ENCODE peak calls at places on chromosomes 3 and 15, in five cellular contexts. A is hepatocyte, D is PC-3, G is MM.1S, E is HCT116. C is an unnamed sample.

GRCh38 chr15:55389276-55389631 is 18.9 kb downstream of the CCPG1 start:
- DNase-seq in A (no peak), D (peak; percentile 80), E (no peak), G (no peak), C (no peak)

GRCh38 chr15:49815937-49816336 is 195.1 kb downstream of the DTWD1 start:
- DNase-seq in E (no peak), G (peak; percentile 58), A (peak; percentile 11), D (no peak), C (no peak)

GRCh38 chr3:15797600-15798303 is at the start of gene ANKRD28:
- DNase-seq in G (peak; percentile 80), D (peak; percentile 98), A (peak; percentile 57), E (peak; percentile 86), C (peak; percentile 61)

GRCh38 chr3:107216711-107217110 is 160.5 kb upstream of the CCDC54 start:
- DNase-seq in G (no peak), E (no peak), A (peak; percentile 30), D (peak; percentile 91), C (no peak)

GRCh38 chr3:18051312-18051711 is 308.9 kb upstream of the TBC1D5 start:
- DNase-seq in E (no peak), G (no peak), D (no peak), A (no peak), C (no peak)

GRCh38 chr3:173711619-173712018 is 314.1 kb downstream of the NLGN1 start:
- DNase-seq in A (peak; percentile 46), E (peak; percentile 18), G (no peak), D (peak; percentile 17), C (no peak)

GRCh38 chr15:79037848-79038247 is 52.7 kb downstream of the RASGRF1 start:
- DNase-seq in G (no peak), D (peak; percentile 47), E (no peak), A (no peak), C (no peak)

GRCh38 chr3:127210654-127210943 is 17.7 kb downstream of the PRR23E start:
- DNase-seq in E (no peak), A (no peak), G (no peak), D (no peak), C (no peak)

GRCh38 chr15:80485370-80486164 is 81.4 kb downstream of the ARNT2 start:
- DNase-seq in E (no peak), G (no peak), D (no peak), A (no peak), C (no peak)

GRCh38 chr15:38005949-38006800 is 71.7 kb downstream of the TMCO5A start:
- DNase-seq in E (no peak), G (no peak), D (no peak), A (no peak), C (no peak)

GRCh38 chr15:84826369-84826823 is 9.2 kb downstream of the ALPK3 start:
- DNase-seq in G (no peak), A (peak; percentile 44), E (peak; percentile 56), D (peak; percentile 67), C (peak; percentile 63)

GRCh38 chr3:49869525-49870126 is at the start of gene CAMKV:
- DNase-seq in G (no peak), A (peak; percentile 44), E (no peak), D (no peak), C (peak; percentile 83)

GRCh38 chr3:190606596-190606995 is 92.7 kb downstream of the IL1RAP start:
- DNase-seq in E (no peak), D (no peak), A (no peak), G (peak; percentile 54), C (no peak)

GRCh38 chr3:156533205-156533604 is 21.7 kb downstream of the SSR3 start:
- DNase-seq in D (no peak), G (no peak), A (no peak), E (no peak), C (no peak)

GRCh38 chr3:115092220-115092791 is 54.8 kb downstream of the ZBTB20 start:
- DNase-seq in A (peak; percentile 75), G (peak; percentile 60), D (peak; percentile 55), E (peak; percentile 65), C (peak; percentile 73)

GRCh38 chr3:135621184-135621931 is 344.2 kb upstream of the PPP2R3A start:
- DNase-seq in E (no peak), G (no peak), D (no peak), A (no peak), C (no peak)

GRCh38 chr15:89559865-89560264 is 15.4 kb upstream of the TICRR start:
- DNase-seq in E (no peak), A (no peak), D (no peak), G (no peak), C (no peak)

GRCh38 chr15:40878785-40879184 is 4.8 kb upstream of the RHOV start:
- DNase-seq in A (peak; percentile 63), D (peak; percentile 88), G (peak; percentile 71), E (no peak), C (no peak)

GRCh38 chr3:197736010-197736490 is 654 bp downstream of the RUBCN start:
- DNase-seq in A (peak; percentile 62), E (no peak), D (no peak), G (peak; percentile 57), C (peak; percentile 54)

GRCh38 chr3:108495717-108496116 is 14.7 kb downstream of the MYH15 start:
- DNase-seq in D (no peak), A (no peak), G (no peak), E (no peak), C (no peak)

GRCh38 chr3:42778644-42779043 is 5.6 kb upstream of the CCDC13 start:
- DNase-seq in A (no peak), E (no peak), D (peak; percentile 47), G (no peak), C (no peak)

GRCh38 chr15:31456329-31457060 is 129.9 kb downstream of the KLF13 start:
- DNase-seq in D (no peak), E (no peak), G (no peak), A (no peak), C (no peak)

GRCh38 chr3:37703633-37704032 is 158.0 kb upstream of the CTDSPL start:
- DNase-seq in A (peak; percentile 20), E (no peak), G (no peak), D (peak; percentile 18), C (no peak)

GRCh38 chr3:118705827-118706226 is 328.8 kb downstream of the IGSF11 start:
- DNase-seq in A (no peak), E (no peak), G (no peak), D (no peak), C (peak; percentile 42)

GRCh38 chr3:45906681-45907220 is 20.4 kb downstream of the CCR9 start:
- DNase-seq in D (peak; percentile 63), G (peak; percentile 21), A (peak; percentile 53), E (no peak), C (peak; percentile 43)

GRCh38 chr3:115986555-115987207 is 363.4 kb downstream of the GAP43 start:
- DNase-seq in D (peak; percentile 72), E (peak; percentile 62), A (peak; percentile 32), G (no peak), C (peak; percentile 47)

GRCh38 chr3:55579499-55579898 is 92.4 kb upstream of the WNT5A start:
- DNase-seq in E (no peak), D (no peak), A (no peak), G (no peak), C (no peak)

DNA sequence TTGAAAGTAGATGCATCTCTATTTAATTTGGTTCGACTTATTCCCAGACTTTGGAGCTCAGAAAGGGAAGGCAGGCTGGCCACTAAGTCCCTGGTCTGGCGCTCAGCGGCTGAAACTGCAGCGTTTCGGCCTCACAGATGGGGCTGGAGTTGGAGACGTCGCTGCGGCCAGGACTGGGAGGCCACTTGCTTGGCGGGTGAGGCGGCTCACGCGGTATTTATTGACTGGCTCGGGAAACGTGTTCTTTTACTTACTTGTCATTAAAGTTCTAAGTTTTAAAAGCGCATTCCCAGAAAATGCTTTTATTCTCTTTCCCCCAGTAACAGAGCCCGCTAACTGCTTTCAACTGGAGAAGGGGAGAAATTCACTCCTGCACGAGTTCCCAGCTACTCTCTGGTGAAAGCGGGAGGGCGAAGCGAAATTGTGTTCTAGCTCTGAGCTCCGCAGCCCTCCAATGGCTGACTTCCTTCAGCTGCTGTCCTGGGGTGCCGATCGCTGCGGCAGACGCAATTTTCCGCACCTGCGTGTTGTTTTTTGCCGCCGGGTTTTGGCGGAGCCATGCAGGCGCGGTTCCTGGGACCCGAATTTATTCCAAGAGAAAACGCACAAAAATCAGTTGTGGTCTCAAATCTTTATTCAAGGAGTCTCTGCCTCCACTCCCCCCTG is 13.9 kb downstream of the ZIC1 start:
- DNase-seq in G (no peak), E (no peak), D (no peak), A (no peak), C (peak; percentile 84)
- TF ChIP-seq EZH2 in G (no peak), E (no peak), D (peak; percentile 8), A (peak; percentile 98), C (peak; percentile 90)

GRCh38 chr3:100603449-100603848 is 6.0 kb upstream of the ADGRG7 start:
- DNase-seq in A (peak; percentile 43), E (peak; percentile 41), G (peak; percentile 36), D (peak; percentile 80), C (peak; percentile 43)
- H2AFZ ChIP-seq in A (peak overlapping the region; percentile 47), E (peak overlapping the region; percentile 70), G (peak overlapping the region; percentile 65), D (peak overlapping the region; percentile 39), C (peak overlapping the region; percentile 83)

DNA sequence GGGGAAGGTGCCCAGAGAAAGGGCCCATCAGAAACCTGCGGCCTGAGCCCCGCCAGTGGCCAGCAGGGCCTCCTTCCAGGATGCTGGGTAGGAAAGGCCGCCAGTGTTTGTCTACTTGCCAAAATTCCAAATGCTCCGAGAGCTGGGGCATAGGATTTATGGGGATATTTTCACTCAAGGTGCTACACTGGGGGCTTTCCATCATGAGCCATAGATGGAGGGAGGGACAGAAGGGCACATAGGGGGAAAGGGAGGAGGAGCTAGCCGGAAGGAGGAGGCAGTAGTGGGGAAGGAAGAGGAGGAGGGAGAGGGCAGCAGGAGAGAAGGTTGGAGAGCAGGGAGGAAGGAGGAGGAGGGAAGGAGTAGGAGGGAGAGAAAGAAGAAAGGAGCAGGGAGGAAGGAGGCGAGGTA is 494.7 kb upstream of the PROK2 start:
- DNase-seq in E (no peak), A (peak; percentile 36), G (no peak), D (no peak), C (no peak)
- TF ChIP-seq EZH2phosphoT487 in E (no peak), A (no peak), G (no peak), D (no peak), C (no peak)

GRCh38 chr15:96359772-96360498 is 29.4 kb downstream of the NR2F2 start:
- DNase-seq in D (no peak), G (no peak), E (no peak), A (no peak), C (peak; percentile 90)
- TF ChIP-seq EZH2 in D (no peak), G (no peak), E (no peak), A (peak; percentile 40), C (no peak)

DNA sequence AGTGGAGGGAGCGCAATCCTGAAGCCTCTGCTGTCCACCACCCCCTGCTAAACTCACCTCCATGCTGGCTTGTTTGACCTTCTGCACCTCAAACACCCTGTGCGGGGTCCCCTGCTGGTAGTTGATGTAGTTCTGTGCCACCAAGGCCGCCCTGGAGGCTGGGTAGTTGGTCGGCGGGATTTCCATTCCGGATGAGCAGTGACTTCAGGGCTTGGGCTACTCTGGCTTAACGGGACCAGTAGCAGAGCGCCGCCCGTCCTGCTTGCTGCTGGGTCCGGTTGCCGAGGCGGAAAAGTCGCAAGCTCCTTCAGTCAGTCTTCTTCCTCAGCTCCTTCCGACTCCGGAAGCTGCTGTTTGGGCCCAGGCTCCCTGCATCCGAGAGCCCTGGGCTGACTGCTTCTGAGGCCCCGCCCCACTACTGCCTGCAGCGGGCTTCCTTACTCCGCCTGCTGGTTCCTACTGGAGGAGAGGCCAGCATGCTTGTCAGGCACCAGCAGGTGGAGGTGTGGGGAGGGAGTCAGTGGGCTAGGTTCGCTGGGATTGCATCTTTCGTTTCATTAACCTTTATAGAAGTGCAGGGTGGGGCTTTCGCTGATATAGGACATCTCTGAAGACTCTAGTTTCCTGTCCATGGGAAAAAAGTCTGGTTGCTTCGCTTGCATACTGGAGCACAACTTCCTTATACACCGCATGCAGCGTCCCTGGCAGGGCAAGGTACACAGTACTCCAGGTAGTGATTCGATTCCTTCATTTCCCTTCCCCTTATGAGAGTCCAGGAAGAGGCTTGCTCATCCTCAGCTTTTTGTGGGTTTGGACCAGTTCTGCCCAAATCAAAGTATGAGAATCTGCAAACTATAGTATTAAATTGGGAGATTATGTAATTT is at the start of gene LXN:
- DNase-seq in G (peak; percentile 97), D (peak; percentile 91), E (no peak), A (peak; percentile 95), C (peak; percentile 94)
- H2AFZ ChIP-seq in G (peak within 1 kb of the TSS; percentile 78), D (peak within 1 kb of the TSS; percentile 5), E (no peak within 1 kb of the TSS), A (peak within 1 kb of the TSS; percentile 80), C (peak within 1 kb of the TSS; percentile 83)